ENCODE peak calls at places on chromosomes 7 and 10, in eight cellular contexts. R is G401, Q is cardiac muscle cell, K is NB4, Z is NCI-H526, A is HCEC 1CT, W is H9, T is dorsolateral prefrontal cortex. D is an unnamed sample.

GRCh38 chr7:155124706-155125105 is 54.6 kb downstream of the HTR5A start:
- DNase-seq in R (no peak), Q (no peak), K (no peak), Z (no peak), A (no peak), W (no peak), T (no peak), D (no peak)

GRCh38 chr10:18527692-18528091 is 123.7 kb downstream of the NSUN6 start:
- DNase-seq in R (no peak), Q (no peak), K (no peak), Z (no peak), A (no peak), W (no peak), T (no peak), D (no peak)

GRCh38 chr10:91345716-91346115 is 64.4 kb upstream of the HECTD2 start:
- DNase-seq in R (no peak), Q (no peak), K (no peak), Z (no peak), A (peak; percentile 44), W (no peak), T (no peak), D (no peak)

GRCh38 chr7:154744226-154744860 is 258.6 kb downstream of the PAXIP1 start:
- DNase-seq in R (peak; percentile 65), Q (no peak), K (peak; percentile 50), Z (peak; percentile 54), A (no peak), W (peak; percentile 76), T (peak; percentile 70), D (peak; percentile 77)

GRCh38 chr10:43078986-43079273 is 2.1 kb downstream of the RET start:
- DNase-seq in R (peak; percentile 8), Q (no peak), K (peak; percentile 86), Z (peak; percentile 34), A (no peak), W (peak; percentile 73), T (no peak), D (peak; percentile 48)

GRCh38 chr7:8637322-8637721 is 203.9 kb downstream of the NXPH1 start:
- DNase-seq in R (peak; percentile 84), Q (no peak), K (no peak), Z (no peak), A (no peak), W (no peak), T (no peak), D (no peak)

GRCh38 chr10:24503627-24504320 is 219.9 kb downstream of the ARHGAP21 start:
- DNase-seq in R (peak; percentile 13), Q (peak; percentile 59), K (peak; percentile 53), Z (peak; percentile 72), A (peak; percentile 26), W (peak; percentile 76), T (no peak), D (peak; percentile 66)

GRCh38 chr10:112716924-112717348 is 233.1 kb upstream of the TCF7L2 start:
- DNase-seq in R (no peak), Q (peak; percentile 49), K (no peak), Z (no peak), A (peak; percentile 73), W (no peak), T (no peak), D (peak; percentile 20)

GRCh38 chr10:8052970-8053445 is 1.5 kb upstream of the GATA3 start:
- DNase-seq in R (no peak), Q (no peak), K (no peak), Z (no peak), A (no peak), W (no peak), T (no peak), D (no peak)

GRCh38 chr7:84837405-84837804 is 349.5 kb downstream of the SEMA3D start:
- DNase-seq in R (no peak), Q (no peak), K (no peak), Z (no peak), A (no peak), W (no peak), T (no peak), D (no peak)

GRCh38 chr7:29469306-29469705 is 94.3 kb upstream of the PRR15 start:
- DNase-seq in R (no peak), Q (no peak), K (no peak), Z (no peak), A (no peak), W (no peak), T (no peak), D (no peak)

GRCh38 chr7:42337225-42337905 is 100.4 kb upstream of the GLI3 start:
- DNase-seq in R (no peak), Q (no peak), K (no peak), Z (no peak), A (no peak), W (no peak), T (no peak), D (no peak)

GRCh38 chr10:71840177-71840711 is 10.8 kb downstream of the PSAP start:
- DNase-seq in R (peak; percentile 95), Q (peak; percentile 97), K (no peak), Z (peak; percentile 79), A (peak; percentile 52), W (peak; percentile 94), T (peak; percentile 84), D (no peak)